ENCODE peak calls at places on chromosomes 3 and 15, in four cellular contexts. One of them, this sample, is unnamed.

GRCh38 chr15:22903427-22903826 is 65.0 kb downstream of the NIPA2 start:
- DNase-seq in neural progenitor cell: no peak
- DNase-seq in NCI-H1417: no peak
- DNase-seq in Ammon's horn: no peak
- DNase-seq in this sample: no peak

GRCh38 chr15:39127925-39128617 is 452.8 kb upstream of the THBS1 start:
- DNase-seq in neural progenitor cell: peak; percentile 16
- DNase-seq in NCI-H1417: peak; percentile 5
- DNase-seq in Ammon's horn: no peak
- DNase-seq in this sample: no peak

GRCh38 chr3:17745301-17745700 is 2.9 kb upstream of the TBC1D5 start:
- DNase-seq in neural progenitor cell: no peak
- DNase-seq in NCI-H1417: no peak
- DNase-seq in Ammon's horn: no peak
- DNase-seq in this sample: peak; percentile 17

GRCh38 chr3:99925584-99925983 is 107.9 kb downstream of the CMSS1 start:
- DNase-seq in neural progenitor cell: no peak
- DNase-seq in NCI-H1417: no peak
- DNase-seq in Ammon's horn: no peak
- DNase-seq in this sample: peak; percentile 33

GRCh38 chr3:161409069-161409468 is 37.8 kb upstream of the SPTSSB start:
- DNase-seq in neural progenitor cell: peak; percentile 74
- DNase-seq in NCI-H1417: peak; percentile 49
- DNase-seq in Ammon's horn: peak; percentile 32
- DNase-seq in this sample: peak; percentile 65

GRCh38 chr3:49006591-49007067 is 562 bp upstream of the WDR6 start:
- DNase-seq in neural progenitor cell: peak; percentile 30
- DNase-seq in NCI-H1417: peak; percentile 38
- DNase-seq in Ammon's horn: peak; percentile 60
- DNase-seq in this sample: no peak

GRCh38 chr3:133937756-133938601 is 42.3 kb upstream of the RAB6B start:
- DNase-seq in neural progenitor cell: no peak
- DNase-seq in NCI-H1417: no peak
- DNase-seq in Ammon's horn: peak; percentile 57
- DNase-seq in this sample: no peak

GRCh38 chr15:76377751-76378150 is 41.2 kb downstream of the ISL2 start:
- DNase-seq in neural progenitor cell: no peak
- DNase-seq in NCI-H1417: no peak
- DNase-seq in Ammon's horn: no peak
- DNase-seq in this sample: no peak

GRCh38 chr3:130658666-130659065 is 88.0 kb downstream of the PIK3R4 start:
- DNase-seq in neural progenitor cell: no peak
- DNase-seq in NCI-H1417: no peak
- DNase-seq in Ammon's horn: no peak
- DNase-seq in this sample: no peak